ENCODE peak calls at places on chromosomes 12 and 14, in four cellular contexts. One of them, this sample, is unnamed.

GRCh38 chr14:55556929-55557623 is 22.9 kb upstream of the KTN1 start:
- DNase-seq in fibroblast of pulmonary artery: peak
- DNase-seq in neural progenitor cell: peak
- DNase-seq in ascending aorta: no peak
- DNase-seq in this sample: peak

GRCh38 chr12:7832059-7832696 is 40.5 kb downstream of the SLC2A14 start:
- DNase-seq in neural progenitor cell: peak
- DNase-seq in fibroblast of pulmonary artery: peak
- DNase-seq in ascending aorta: no peak
- DNase-seq in this sample: peak

GRCh38 chr14:58104808-58105207 is 47.2 kb downstream of the ARMH4 start:
- DNase-seq in neural progenitor cell: no peak
- DNase-seq in ascending aorta: no peak
- DNase-seq in fibroblast of pulmonary artery: peak
- DNase-seq in this sample: peak

GRCh38 chr14:96797943-96798349 is 764 bp downstream of the VRK1 start:
- DNase-seq in ascending aorta: no peak
- DNase-seq in neural progenitor cell: no peak
- DNase-seq in fibroblast of pulmonary artery: no peak
- DNase-seq in this sample: peak

GRCh38 chr12:116559330-116560080 is at the start of gene MAP1LC3B2:
- DNase-seq in ascending aorta: no peak
- DNase-seq in fibroblast of pulmonary artery: peak
- DNase-seq in neural progenitor cell: peak
- DNase-seq in this sample: peak

GRCh38 chr14:35959835-35960234 is 133.7 kb downstream of the BRMS1L start:
- DNase-seq in fibroblast of pulmonary artery: no peak
- DNase-seq in ascending aorta: no peak
- DNase-seq in neural progenitor cell: no peak
- DNase-seq in this sample: peak

GRCh38 chr14:98325761-98326160 is 946.2 kb downstream of the BCL11B start:
- DNase-seq in fibroblast of pulmonary artery: no peak
- DNase-seq in ascending aorta: no peak
- DNase-seq in neural progenitor cell: no peak
- DNase-seq in this sample: peak

GRCh38 chr12:105289114-105289904 is 41.2 kb upstream of the C12orf75 start:
- DNase-seq in ascending aorta: no peak
- DNase-seq in fibroblast of pulmonary artery: peak
- DNase-seq in neural progenitor cell: no peak
- DNase-seq in this sample: peak

GRCh38 chr12:132323171-132324010 is 6.0 kb downstream of the GALNT9 start:
- DNase-seq in ascending aorta: no peak
- DNase-seq in neural progenitor cell: no peak
- DNase-seq in fibroblast of pulmonary artery: no peak
- DNase-seq in this sample: no peak

GRCh38 chr12:112153181-112153899 is 28.0 kb downstream of the TRAFD1 start:
- DNase-seq in fibroblast of pulmonary artery: no peak
- DNase-seq in neural progenitor cell: no peak
- DNase-seq in ascending aorta: no peak
- DNase-seq in this sample: no peak

GRCh38 chr12:113762155-113762848 is 203.8 kb downstream of the RBM19 start:
- DNase-seq in fibroblast of pulmonary artery: no peak
- DNase-seq in neural progenitor cell: peak
- DNase-seq in ascending aorta: no peak
- DNase-seq in this sample: no peak

GRCh38 chr12:122868471-122869177 is 27.3 kb downstream of the VPS37B start:
- DNase-seq in fibroblast of pulmonary artery: no peak
- DNase-seq in neural progenitor cell: no peak
- DNase-seq in ascending aorta: no peak
- DNase-seq in this sample: no peak

GRCh38 chr12:124503305-124503704 is 64.1 kb downstream of the NCOR2 start:
- DNase-seq in ascending aorta: no peak
- DNase-seq in neural progenitor cell: no peak
- DNase-seq in fibroblast of pulmonary artery: no peak
- DNase-seq in this sample: no peak

GRCh38 chr12:18345021-18345735 is 83.9 kb downstream of the PIK3C2G start:
- DNase-seq in neural progenitor cell: no peak
- DNase-seq in ascending aorta: no peak
- DNase-seq in fibroblast of pulmonary artery: peak
- DNase-seq in this sample: no peak

GRCh38 chr14:94515426-94515825 is 6.2 kb upstream of the SERPINA12 start:
- DNase-seq in fibroblast of pulmonary artery: no peak
- DNase-seq in ascending aorta: no peak
- DNase-seq in neural progenitor cell: no peak
- DNase-seq in this sample: no peak

GRCh38 chr12:23337213-23337612 is 612.3 kb downstream of the SOX5 start:
- DNase-seq in ascending aorta: no peak
- DNase-seq in neural progenitor cell: no peak
- DNase-seq in fibroblast of pulmonary artery: no peak
- DNase-seq in this sample: no peak

GRCh38 chr14:67446371-67447032 is 34.5 kb upstream of the PLEK2 start:
- DNase-seq in fibroblast of pulmonary artery: no peak
- DNase-seq in ascending aorta: no peak
- DNase-seq in neural progenitor cell: no peak
- DNase-seq in this sample: no peak

GRCh38 chr12:25744334-25744733 is 191.3 kb upstream of the LMNTD1 start:
- DNase-seq in ascending aorta: no peak
- DNase-seq in neural progenitor cell: no peak
- DNase-seq in fibroblast of pulmonary artery: peak
- DNase-seq in this sample: no peak

GRCh38 chr12:77847060-77847541 is 16.4 kb downstream of the NAV3 start:
- DNase-seq in ascending aorta: no peak
- DNase-seq in fibroblast of pulmonary artery: peak
- DNase-seq in neural progenitor cell: no peak
- DNase-seq in this sample: peak

GRCh38 chr14:96629558-96630222 is 127.5 kb downstream of the PAPOLA start:
- DNase-seq in ascending aorta: no peak
- DNase-seq in fibroblast of pulmonary artery: no peak
- DNase-seq in neural progenitor cell: no peak
- DNase-seq in this sample: no peak

GRCh38 chr12:122126713-122127597 is 47.1 kb downstream of the IL31 start:
- DNase-seq in fibroblast of pulmonary artery: no peak
- DNase-seq in ascending aorta: no peak
- DNase-seq in neural progenitor cell: peak
- DNase-seq in this sample: peak

GRCh38 chr12:4214912-4215861 is 58.4 kb upstream of the CCND2 start:
- DNase-seq in fibroblast of pulmonary artery: peak
- DNase-seq in neural progenitor cell: no peak
- DNase-seq in ascending aorta: peak
- DNase-seq in this sample: peak

GRCh38 chr12:72010365-72010764 is 71.7 kb downstream of the TPH2 start:
- DNase-seq in neural progenitor cell: no peak
- DNase-seq in ascending aorta: no peak
- DNase-seq in fibroblast of pulmonary artery: no peak
- DNase-seq in this sample: no peak

GRCh38 chr14:80278293-80279037 is 67.2 kb upstream of the DIO2 start:
- DNase-seq in neural progenitor cell: no peak
- DNase-seq in fibroblast of pulmonary artery: peak
- DNase-seq in ascending aorta: no peak
- DNase-seq in this sample: no peak

GRCh38 chr12:55974308-55974724 is 438 bp downstream of the RAB5B start:
- DNase-seq in neural progenitor cell: no peak
- DNase-seq in fibroblast of pulmonary artery: peak
- DNase-seq in ascending aorta: no peak
- DNase-seq in this sample: peak

GRCh38 chr12:3542156-3542555 is 51.2 kb downstream of the PRMT8 start:
- DNase-seq in neural progenitor cell: no peak
- DNase-seq in fibroblast of pulmonary artery: no peak
- DNase-seq in ascending aorta: no peak
- DNase-seq in this sample: no peak

GRCh38 chr12:98532687-98533304 is 17.4 kb downstream of the TMPO start:
- DNase-seq in ascending aorta: no peak
- DNase-seq in neural progenitor cell: peak
- DNase-seq in fibroblast of pulmonary artery: peak
- DNase-seq in this sample: peak

DNA sequence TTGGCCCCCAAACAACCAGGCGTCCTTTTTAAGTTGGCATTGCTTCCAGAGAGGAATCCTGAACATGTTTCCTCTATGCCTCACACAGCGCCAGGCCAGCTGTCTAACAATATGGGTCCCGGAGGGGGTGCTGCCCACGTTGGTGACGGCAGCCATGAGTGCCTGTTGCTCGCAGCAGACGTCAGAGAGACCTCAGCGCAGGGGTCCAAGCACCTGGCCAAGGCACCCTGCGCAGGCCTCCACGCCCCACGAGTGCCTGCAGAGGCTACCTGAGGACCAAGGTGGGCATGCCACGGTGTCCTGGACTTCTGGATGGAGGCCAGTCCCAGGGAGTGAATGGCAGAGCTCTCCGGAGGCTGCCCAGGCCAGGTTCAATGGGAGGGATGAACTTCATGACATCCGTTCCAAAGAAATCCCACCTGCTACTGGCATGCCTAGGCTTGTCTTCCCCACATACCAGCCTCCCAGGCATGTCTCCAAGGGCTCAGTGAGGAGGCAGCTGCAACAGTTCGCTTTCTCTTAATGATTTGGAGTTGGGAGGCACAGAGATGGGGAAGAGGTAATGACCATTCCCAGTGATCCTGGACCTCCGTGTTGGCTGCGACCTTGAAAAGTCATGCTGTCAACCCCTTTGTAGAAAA is 11.6 kb upstream of the FOXN3 start:
- DNase-seq in neural progenitor cell: peak
- DNase-seq in fibroblast of pulmonary artery: no peak
- DNase-seq in ascending aorta: no peak
- DNase-seq in this sample: peak
- H3K4me3 ChIP-seq in neural progenitor cell: no peak
- H3K4me3 ChIP-seq in fibroblast of pulmonary artery: no peak
- H3K4me3 ChIP-seq in ascending aorta: peak
- H3K4me3 ChIP-seq in this sample: no peak

GRCh38 chr12:95759039-95759438 is 31.5 kb downstream of the NTN4 start:
- DNase-seq in fibroblast of pulmonary artery: no peak
- DNase-seq in neural progenitor cell: no peak
- DNase-seq in ascending aorta: no peak
- DNase-seq in this sample: no peak
- TF ChIP-seq CTCF in fibroblast of pulmonary artery: no peak
- TF ChIP-seq CTCF in neural progenitor cell: no peak
- TF ChIP-seq CTCF in ascending aorta: no peak
- TF ChIP-seq CTCF in this sample: no peak

DNA sequence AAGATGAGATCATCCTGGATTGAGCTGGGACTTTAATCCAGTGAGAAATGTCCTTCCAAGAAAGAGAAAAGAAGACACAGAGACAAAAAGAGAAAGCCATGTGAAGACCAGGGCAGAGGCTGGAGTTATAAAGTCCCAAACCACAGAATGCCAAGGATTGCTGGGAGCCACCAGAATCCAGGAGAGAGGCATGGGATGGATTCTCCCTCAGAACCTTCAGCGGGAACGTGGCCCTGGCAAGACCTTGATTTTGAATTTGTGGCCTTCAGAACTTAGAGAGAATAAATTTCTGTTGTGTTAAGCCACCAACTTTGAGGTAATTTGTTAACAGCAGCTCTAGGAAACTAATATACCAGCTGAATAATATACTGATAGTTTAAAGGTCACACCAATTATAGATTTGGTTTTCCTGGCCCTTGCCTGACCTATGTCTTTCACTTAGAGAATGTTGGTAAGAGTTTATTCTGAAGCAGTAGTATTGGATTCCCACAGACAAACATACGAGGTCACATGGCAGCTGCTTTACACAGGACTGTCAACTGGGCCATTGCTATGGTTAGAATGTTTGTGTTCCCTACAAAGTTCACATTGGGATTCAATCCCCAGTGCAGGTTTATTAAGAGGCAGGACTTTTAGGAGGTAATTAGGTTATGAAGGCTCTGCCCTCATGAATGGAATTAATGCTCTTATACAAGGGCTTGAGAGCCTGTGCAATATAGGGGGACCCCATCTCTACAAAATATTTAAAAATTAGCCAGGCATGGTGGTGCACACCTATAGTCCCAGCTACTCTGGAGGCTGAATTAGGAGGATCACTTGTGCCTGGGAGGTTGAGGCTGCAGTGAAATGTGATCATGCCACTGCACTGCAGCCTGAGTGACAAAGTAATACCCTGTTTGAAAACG is 156.5 kb upstream of the EEA1 start:
- DNase-seq in fibroblast of pulmonary artery: no peak
- DNase-seq in ascending aorta: no peak
- DNase-seq in neural progenitor cell: no peak
- DNase-seq in this sample: no peak
- H3K4me3 ChIP-seq in fibroblast of pulmonary artery: no peak
- H3K4me3 ChIP-seq in ascending aorta: no peak
- H3K4me3 ChIP-seq in neural progenitor cell: no peak
- H3K4me3 ChIP-seq in this sample: no peak

GRCh38 chr12:28237423-28237822 is 47.2 kb downstream of the CCDC91 start:
- DNase-seq in fibroblast of pulmonary artery: peak
- DNase-seq in ascending aorta: no peak
- DNase-seq in neural progenitor cell: no peak
- DNase-seq in this sample: peak
- TF ChIP-seq CTCF in fibroblast of pulmonary artery: peak
- TF ChIP-seq CTCF in ascending aorta: no peak
- TF ChIP-seq CTCF in neural progenitor cell: peak
- TF ChIP-seq CTCF in this sample: peak

GRCh38 chr14:71232506-71232905 is 325.2 kb downstream of the PCNX1 start:
- DNase-seq in fibroblast of pulmonary artery: no peak
- DNase-seq in neural progenitor cell: no peak
- DNase-seq in ascending aorta: no peak
- DNase-seq in this sample: no peak

GRCh38 chr14:71228711-71229110 is 321.5 kb downstream of the PCNX1 start:
- DNase-seq in neural progenitor cell: no peak
- DNase-seq in ascending aorta: no peak
- DNase-seq in fibroblast of pulmonary artery: no peak
- DNase-seq in this sample: peak

GRCh38 chr14:71230897-71231296 is 323.6 kb downstream of the PCNX1 start:
- DNase-seq in fibroblast of pulmonary artery: no peak
- DNase-seq in neural progenitor cell: no peak
- DNase-seq in ascending aorta: no peak
- DNase-seq in this sample: no peak

GRCh38 chr14:71229875-71230274 is 322.6 kb downstream of the PCNX1 start:
- DNase-seq in ascending aorta: no peak
- DNase-seq in neural progenitor cell: no peak
- DNase-seq in fibroblast of pulmonary artery: no peak
- DNase-seq in this sample: no peak

DNA sequence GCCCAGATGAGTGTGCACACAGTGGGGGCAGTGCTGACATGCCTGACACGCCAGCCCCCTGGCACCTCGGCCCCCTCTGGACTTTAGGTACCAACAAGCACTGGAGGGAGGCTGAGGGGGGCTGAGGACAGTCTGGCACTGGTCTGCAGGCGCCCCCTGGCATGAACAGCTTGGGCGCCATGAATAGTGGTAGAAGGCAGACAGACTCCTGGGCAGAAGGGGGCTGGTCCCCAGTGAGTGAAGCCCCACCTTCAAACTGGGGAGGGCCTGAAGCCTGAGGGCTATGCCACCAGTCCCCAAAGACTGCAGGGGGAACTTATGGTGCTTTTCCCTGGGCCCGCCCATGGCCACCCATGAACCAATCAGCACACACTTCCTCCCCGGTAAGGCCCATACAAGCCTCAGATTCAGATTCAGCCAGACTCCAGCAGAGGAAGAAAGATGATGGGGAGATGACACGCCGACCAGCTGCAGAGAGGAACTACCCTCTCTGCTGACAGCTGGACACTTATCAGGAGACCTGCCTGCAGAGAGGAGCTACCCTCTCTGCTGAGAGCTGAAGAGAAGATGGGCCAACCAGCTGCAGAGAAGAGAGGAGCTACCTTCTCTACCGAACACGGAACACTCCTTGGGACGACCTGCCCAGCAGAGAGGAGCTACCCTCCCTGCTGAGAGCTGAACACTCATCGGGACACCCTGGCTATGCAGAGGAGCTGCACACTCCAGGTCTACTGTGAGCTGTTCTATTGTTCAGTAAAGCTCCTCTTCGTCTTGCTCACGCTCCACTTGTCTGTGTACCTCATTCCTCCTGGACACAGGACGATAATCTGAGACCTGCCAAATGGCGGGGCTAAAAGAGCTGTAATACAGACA is 324.5 kb downstream of the PCNX1 start:
- DNase-seq in neural progenitor cell: no peak
- DNase-seq in ascending aorta: no peak
- DNase-seq in fibroblast of pulmonary artery: no peak
- DNase-seq in this sample: no peak
- H3K4me3 ChIP-seq in neural progenitor cell: no peak
- H3K4me3 ChIP-seq in ascending aorta: no peak
- H3K4me3 ChIP-seq in fibroblast of pulmonary artery: no peak
- H3K4me3 ChIP-seq in this sample: no peak

This sample was measured in epithelial cell of esophagus.